ENCODE peak calls at places on chromosomes 7 and 10, in seven cellular contexts. O, S, U, L, X, G and Y are unnamed samples.

GRCh38 chr7:68911754-68912153 is 686.5 kb upstream of the AUTS2 start:
- DNase-seq in O (no peak), S (no peak), U (no peak), L (no peak), X (no peak), G (no peak), Y (no peak)

GRCh38 chr7:98281757-98282652 is 519 bp downstream of the BRI3 start:
- DNase-seq in O (no peak), S (peak; percentile 59), U (no peak), L (no peak), X (no peak), G (no peak), Y (no peak)

GRCh38 chr10:93745411-93746065 is 12.2 kb upstream of the LGI1 start:
- DNase-seq in O (no peak), S (peak; percentile 58), U (no peak), L (no peak), X (no peak), G (peak; percentile 51), Y (peak; percentile 16)

GRCh38 chr10:64067009-64067606 is 545.9 kb downstream of the REEP3 start:
- DNase-seq in O (no peak), S (no peak), U (no peak), L (no peak), X (no peak), G (no peak), Y (no peak)

GRCh38 chr10:17062493-17063487 is 66.8 kb downstream of the CUBN start:
- DNase-seq in O (peak; percentile 86), S (no peak), U (no peak), L (peak; percentile 59), X (peak; percentile 47), G (peak; percentile 92), Y (peak; percentile 92)

GRCh38 chr10:68106656-68107055 is 2.6 kb upstream of the MYPN start:
- DNase-seq in O (no peak), S (peak; percentile 13), U (no peak), L (peak; percentile 73), X (no peak), G (peak; percentile 96), Y (peak; percentile 89)

GRCh38 chr7:132065193-132065972 is 509.0 kb upstream of the PODXL start:
- DNase-seq in O (peak; percentile 39), S (no peak), U (no peak), L (peak; percentile 77), X (peak; percentile 59), G (peak; percentile 99), Y (peak; percentile 98)

GRCh38 chr7:14995774-14996173 is 93.2 kb upstream of the DGKB start:
- DNase-seq in O (no peak), S (no peak), U (no peak), L (no peak), X (no peak), G (peak; percentile 27), Y (peak; percentile 17)

GRCh38 chr7:98051118-98051744 is 55.4 kb upstream of the LMTK2 start:
- DNase-seq in O (peak; percentile 58), S (no peak), U (peak; percentile 78), L (no peak), X (no peak), G (no peak), Y (no peak)

GRCh38 chr10:43781480-43782361 is 133.0 kb upstream of the ZNF32 start:
- DNase-seq in O (no peak), S (peak; percentile 86), U (no peak), L (no peak), X (no peak), G (peak; percentile 84), Y (no peak)

GRCh38 chr7:2444476-2444875 is 31.7 kb downstream of the GRIFIN start:
- DNase-seq in O (no peak), S (no peak), U (no peak), L (peak; percentile 33), X (no peak), G (peak; percentile 32), Y (peak; percentile 61)

GRCh38 chr7:100167912-100168323 is 499 bp downstream of the GAL3ST4 start:
- DNase-seq in O (no peak), S (peak; percentile 90), U (no peak), L (no peak), X (no peak), G (peak; percentile 22), Y (peak; percentile 22)

GRCh38 chr7:50321678-50322077 is 17.2 kb downstream of the IKZF1 start:
- DNase-seq in O (no peak), S (no peak), U (no peak), L (no peak), X (no peak), G (no peak), Y (no peak)

GRCh38 chr10:42970451-42971250 is 106.2 kb upstream of the RET start:
- DNase-seq in O (no peak), S (no peak), U (peak; percentile 31), L (no peak), X (peak; percentile 10), G (no peak), Y (no peak)

GRCh38 chr7:121924273-121925184 is 51.6 kb downstream of the PTPRZ1 start:
- DNase-seq in O (no peak), S (no peak), U (no peak), L (no peak), X (no peak), G (no peak), Y (no peak)

GRCh38 chr7:116182023-116182422 is 28.3 kb upstream of the TES start:
- DNase-seq in O (no peak), S (no peak), U (no peak), L (no peak), X (no peak), G (no peak), Y (no peak)

GRCh38 chr7:27173412-27174076 is 576 bp downstream of the HOXA10 start:
- DNase-seq in O (no peak), S (no peak), U (peak; percentile 34), L (no peak), X (no peak), G (peak; percentile 70), Y (no peak)

GRCh38 chr7:46168671-46169383 is 247.8 kb upstream of the IGFBP3 start:
- DNase-seq in O (no peak), S (no peak), U (no peak), L (no peak), X (peak; percentile 76), G (peak; percentile 58), Y (no peak)

GRCh38 chr7:17009007-17009719 is 127.4 kb upstream of the AGR3 start:
- DNase-seq in O (peak; percentile 27), S (peak; percentile 70), U (no peak), L (no peak), X (no peak), G (no peak), Y (peak; percentile 21)

GRCh38 chr10:13239923-13240322 is 5.7 kb upstream of the UCMA start:
- DNase-seq in O (no peak), S (no peak), U (no peak), L (no peak), X (no peak), G (no peak), Y (no peak)

GRCh38 chr7:8114175-8114574 is 145.6 kb downstream of the GLCCI1 start:
- DNase-seq in O (no peak), S (no peak), U (no peak), L (no peak), X (no peak), G (no peak), Y (no peak)

GRCh38 chr10:113073549-113074189 is 123.6 kb downstream of the TCF7L2 start:
- DNase-seq in O (peak; percentile 97), S (no peak), U (peak; percentile 96), L (peak; percentile 83), X (peak; percentile 79), G (peak; percentile 99), Y (peak; percentile 98)

GRCh38 chr7:77738871-77739270 is 42.6 kb downstream of the RSBN1L start:
- DNase-seq in O (no peak), S (no peak), U (no peak), L (no peak), X (no peak), G (peak; percentile 92), Y (peak; percentile 28)

GRCh38 chr10:122044045-122044661 is 55.2 kb downstream of the TACC2 start:
- DNase-seq in O (no peak), S (no peak), U (peak; percentile 55), L (no peak), X (no peak), G (peak; percentile 56), Y (peak; percentile 35)

GRCh38 chr10:117364121-117364960 is 10.9 kb downstream of the PDZD8 start:
- DNase-seq in O (no peak), S (peak; percentile 75), U (no peak), L (no peak), X (no peak), G (peak; percentile 23), Y (peak; percentile 50)

GRCh38 chr7:20786779-20787651 is at the start of gene SP8:
- DNase-seq in O (no peak), S (peak; percentile 62), U (peak; percentile 86), L (no peak), X (peak; percentile 31), G (peak; percentile 60), Y (no peak)

GRCh38 chr10:48910557-48910956 is 29.1 kb downstream of the LRRC18 start:
- DNase-seq in O (no peak), S (no peak), U (no peak), L (no peak), X (peak; percentile 9), G (no peak), Y (no peak)

GRCh38 chr7:17406756-17407155 is 108.3 kb downstream of the AHR start:
- DNase-seq in O (no peak), S (no peak), U (no peak), L (no peak), X (no peak), G (peak; percentile 78), Y (no peak)

GRCh38 chr7:69439040-69439439 is 159.2 kb upstream of the AUTS2 start:
- DNase-seq in O (no peak), S (no peak), U (no peak), L (no peak), X (no peak), G (no peak), Y (no peak)

GRCh38 chr7:51847461-51848134 is 531.0 kb upstream of the COBL start:
- DNase-seq in O (no peak), S (no peak), U (no peak), L (no peak), X (no peak), G (no peak), Y (no peak)

GRCh38 chr7:66183700-66184099 is 21.4 kb upstream of the TPST1 start:
- DNase-seq in O (no peak), S (no peak), U (no peak), L (peak; percentile 76), X (no peak), G (peak; percentile 86), Y (peak; percentile 59)

GRCh38 chr7:94272821-94273583 is 121.7 kb upstream of the COL1A2 start:
- DNase-seq in O (no peak), S (no peak), U (no peak), L (no peak), X (no peak), G (no peak), Y (no peak)

GRCh38 chr7:42359946-42360345 is 122.9 kb upstream of the GLI3 start:
- DNase-seq in O (no peak), S (no peak), U (no peak), L (no peak), X (no peak), G (peak; percentile 65), Y (no peak)

GRCh38 chr10:84269773-84270172 is 24.9 kb downstream of the RGR start:
- DNase-seq in O (peak; percentile 66), S (no peak), U (no peak), L (peak; percentile 43), X (no peak), G (peak; percentile 80), Y (peak; percentile 80)

GRCh38 chr10:128307819-128308218 is 181.6 kb upstream of the MKI67 start:
- DNase-seq in O (no peak), S (no peak), U (no peak), L (no peak), X (no peak), G (no peak), Y (no peak)

GRCh38 chr7:107291434-107291833 is 122.6 kb downstream of the HBP1 start:
- DNase-seq in O (no peak), S (peak; percentile 1), U (peak; percentile 37), L (no peak), X (no peak), G (peak; percentile 6), Y (no peak)

GRCh38 chr7:98203261-98203963 is 7.8 kb upstream of the BHLHA15 start:
- DNase-seq in O (no peak), S (no peak), U (no peak), L (no peak), X (no peak), G (no peak), Y (no peak)

GRCh38 chr10:86225098-86225782 is 141.4 kb downstream of the GRID1 start:
- DNase-seq in O (no peak), S (peak; percentile 23), U (no peak), L (no peak), X (no peak), G (peak; percentile 84), Y (peak; percentile 51)